ENCODE peak calls at places on chromosomes 6 and 20, in six cellular contexts. W, S, L, U, A and K are unnamed samples.

GRCh38 chr6:6379573-6379972 is 59.1 kb upstream of the F13A1 start:
- DNase-seq in W (no peak), S (no peak), L (no peak), U (no peak), A (no peak), K (no peak)

GRCh38 chr6:157272866-157273755 is 50.2 kb downstream of the TMEM242 start:
- DNase-seq in W (no peak), S (no peak), L (no peak), U (no peak), A (no peak), K (no peak)

GRCh38 chr6:83153958-83154357 is 39.1 kb downstream of the PGM3 start:
- DNase-seq in W (no peak), S (no peak), L (no peak), U (no peak), A (no peak), K (no peak)

GRCh38 chr6:106997392-106998257 is 23.1 kb upstream of the CD24 start:
- DNase-seq in W (peak), S (peak), L (no peak), U (peak), A (no peak), K (peak)

GRCh38 chr20:1964659-1965405 is 29.0 kb downstream of the PDYN start:
- DNase-seq in W (no peak), S (no peak), L (no peak), U (no peak), A (no peak), K (peak)

GRCh38 chr6:2861071-2861821 is 19.6 kb upstream of the SERPINB1 start:
- DNase-seq in W (no peak), S (no peak), L (no peak), U (no peak), A (no peak), K (no peak)

GRCh38 chr20:33679758-33680485 is 5.7 kb upstream of the NECAB3 start:
- DNase-seq in W (no peak), S (no peak), L (no peak), U (no peak), A (no peak), K (no peak)

GRCh38 chr6:36758516-36759176 is 61.0 kb downstream of the RAB44 start:
- DNase-seq in W (no peak), S (no peak), L (no peak), U (no peak), A (no peak), K (no peak)

GRCh38 chr20:8388707-8389106 is 256.6 kb downstream of the PLCB1 start:
- DNase-seq in W (no peak), S (peak), L (no peak), U (peak), A (no peak), K (no peak)

GRCh38 chr6:33994198-33995045 is 151.5 kb downstream of the GRM4 start:
- DNase-seq in W (no peak), S (no peak), L (no peak), U (no peak), A (no peak), K (no peak)

GRCh38 chr6:133062702-133063319 is 178.3 kb upstream of the EYA4 start:
- DNase-seq in W (no peak), S (peak), L (no peak), U (no peak), A (no peak), K (no peak)

GRCh38 chr20:53428997-53429396 is 164.6 kb downstream of the ZNF217 start:
- DNase-seq in W (no peak), S (no peak), L (no peak), U (no peak), A (no peak), K (no peak)

GRCh38 chr6:106146852-106147351 is 60.8 kb downstream of the PRDM1 start:
- DNase-seq in W (no peak), S (peak), L (no peak), U (peak), A (no peak), K (no peak)

GRCh38 chr6:167676666-167677421 is 149.9 kb upstream of the AFDN start:
- DNase-seq in W (no peak), S (peak), L (peak), U (no peak), A (peak), K (no peak)

GRCh38 chr20:48406462-48407235 is 421.1 kb downstream of the PREX1 start:
- DNase-seq in W (no peak), S (peak), L (no peak), U (peak), A (no peak), K (no peak)

GRCh38 chr6:18302561-18303439 is 38.5 kb upstream of the DEK start:
- DNase-seq in W (peak), S (peak), L (no peak), U (no peak), A (no peak), K (no peak)

DNA sequence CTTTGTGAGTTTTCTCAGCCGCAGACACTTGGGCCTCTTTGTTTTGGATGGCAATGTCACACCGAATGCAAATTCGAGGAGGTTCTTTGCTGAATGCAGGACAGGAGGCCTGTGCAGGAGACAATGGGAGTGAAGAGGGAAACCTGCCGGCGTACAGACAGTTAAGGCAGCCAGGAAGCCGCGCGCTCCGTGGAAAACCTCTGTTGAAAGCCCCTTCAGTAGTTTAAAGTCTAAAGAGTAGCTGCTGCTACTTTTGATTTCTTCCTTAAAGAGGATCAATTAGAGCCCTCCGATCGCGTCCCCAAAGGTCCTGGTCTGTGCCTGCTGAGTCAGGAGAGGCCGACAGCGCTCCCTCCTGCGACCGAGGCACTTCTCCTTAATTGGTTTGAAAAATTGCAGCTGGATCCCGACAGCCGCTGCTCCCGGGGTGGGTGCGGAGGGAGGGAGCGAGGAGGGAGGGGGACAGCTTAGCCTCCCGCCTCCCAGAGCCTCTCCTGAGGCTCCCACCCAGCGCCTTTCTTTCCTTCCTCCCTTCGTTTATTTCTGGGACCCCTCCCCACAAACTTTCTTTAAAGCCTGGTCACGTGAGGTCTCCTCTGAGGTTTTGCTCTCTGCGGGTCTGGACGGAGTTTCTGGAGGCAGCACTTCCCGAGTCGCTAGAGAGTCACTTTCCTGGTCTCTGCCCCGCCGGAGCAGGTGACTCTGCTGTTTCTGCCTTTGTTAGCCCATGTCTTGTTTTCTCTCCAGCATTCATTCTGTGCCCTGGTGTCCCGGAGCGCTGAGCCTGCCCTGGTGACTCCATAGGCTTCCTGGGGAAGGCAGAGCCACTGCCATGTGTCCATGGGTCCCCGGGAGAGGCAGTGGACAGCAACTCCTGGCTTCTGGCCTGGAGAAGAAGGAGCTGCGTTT is 22.3 kb upstream of the RPP40 start:
- DNase-seq in W (no peak), S (peak), L (peak), U (peak), A (peak), K (peak)
- TF ChIP-seq CTCF in W (no peak), S (no peak), L (peak), U (no peak), A (no peak), K (no peak)

GRCh38 chr6:158593670-158594069 is 33.8 kb downstream of the TMEM181 start:
- DNase-seq in W (no peak), S (no peak), L (no peak), U (no peak), A (no peak), K (no peak)

GRCh38 chr6:158595223-158595622 is 35.3 kb downstream of the TMEM181 start:
- DNase-seq in W (no peak), S (peak), L (no peak), U (no peak), A (no peak), K (peak)

GRCh38 chr6:158599635-158600034 is 39.7 kb downstream of the TMEM181 start:
- DNase-seq in W (no peak), S (no peak), L (no peak), U (no peak), A (no peak), K (no peak)

GRCh38 chr6:158597565-158597964 is 37.7 kb downstream of the TMEM181 start:
- DNase-seq in W (no peak), S (no peak), L (no peak), U (no peak), A (no peak), K (no peak)

GRCh38 chr6:158596861-158597260 is 37.0 kb downstream of the TMEM181 start:
- DNase-seq in W (no peak), S (no peak), L (no peak), U (no peak), A (no peak), K (no peak)
- TF ChIP-seq CTCF in W (no peak), S (no peak), L (no peak), U (no peak), A (no peak), K (no peak)

DNA sequence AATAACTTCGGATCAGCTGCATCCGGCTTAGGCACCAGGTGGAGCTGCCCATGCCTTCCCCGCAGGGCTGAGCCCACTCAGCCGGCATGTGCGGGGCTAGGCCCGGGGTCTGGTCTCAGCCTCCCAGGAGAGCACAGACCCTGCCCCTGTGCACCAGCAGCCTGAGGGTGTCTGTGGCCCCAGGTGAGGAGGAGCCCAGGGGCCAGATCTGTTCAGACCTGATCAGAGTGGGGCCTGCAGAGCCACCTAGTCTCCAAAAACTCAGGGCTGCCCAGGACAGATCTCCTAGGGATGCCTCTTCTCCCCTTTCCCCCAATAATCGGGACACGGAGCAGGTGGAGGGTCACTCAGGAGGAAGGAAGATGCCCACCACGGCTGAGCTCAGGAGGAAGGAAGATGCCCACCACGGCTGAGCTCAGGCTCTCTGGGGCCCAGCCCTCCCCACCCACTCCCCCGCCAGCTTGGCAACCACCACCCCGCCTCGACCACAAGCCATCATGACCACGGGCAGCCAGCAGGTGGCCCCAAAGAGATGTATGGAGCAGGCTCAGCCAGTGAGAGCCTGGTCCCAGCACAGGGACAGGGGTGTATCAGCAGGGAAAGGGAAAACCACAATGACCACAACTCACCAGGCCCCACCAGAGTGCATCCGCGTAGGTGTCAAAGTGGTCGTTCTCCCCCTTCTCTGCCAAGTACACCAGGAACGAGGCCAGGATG is 30.5 kb downstream of the KCNQ2 start:
- DNase-seq in W (peak), S (peak), L (no peak), U (peak), A (peak), K (peak)
- TF ChIP-seq CTCF in W (peak), S (peak), L (no peak), U (no peak), A (no peak), K (peak)

GRCh38 chr6:32169211-32169610 is 4.8 kb downstream of the EGFL8 start:
- DNase-seq in W (no peak), S (no peak), L (no peak), U (no peak), A (no peak), K (no peak)
- TF ChIP-seq CTCF in W (no peak), S (peak), L (no peak), U (no peak), A (no peak), K (no peak)

DNA sequence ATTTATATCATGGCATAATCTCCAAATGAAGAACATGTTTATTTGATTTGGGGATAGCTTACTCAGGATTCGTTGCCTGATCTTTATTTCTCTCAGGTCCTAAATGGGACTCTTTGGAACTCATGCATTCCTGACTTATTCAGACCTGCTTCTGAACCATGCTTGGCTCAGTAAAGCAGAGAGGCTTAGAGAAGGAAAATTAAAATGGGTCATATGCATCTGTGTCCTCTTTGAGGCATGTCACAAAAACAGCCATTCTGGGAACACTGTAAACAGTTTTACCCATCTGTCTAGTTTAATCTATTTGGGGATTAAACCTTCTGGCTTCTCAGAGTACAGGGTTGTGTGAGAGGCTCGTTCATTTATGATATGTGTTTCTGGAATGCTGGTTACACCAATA is 1017.3 kb downstream of the KIF16B start:
- DNase-seq in W (no peak), S (no peak), L (no peak), U (no peak), A (no peak), K (no peak)
- TF ChIP-seq CTCF in W (no peak), S (no peak), L (no peak), U (no peak), A (no peak), K (no peak)

GRCh38 chr20:4226330-4227084 is 211.1 kb upstream of the RNF24 start:
- DNase-seq in W (no peak), S (no peak), L (no peak), U (no peak), A (no peak), K (no peak)
- TF ChIP-seq CTCF in W (no peak), S (no peak), L (no peak), U (no peak), A (no peak), K (no peak)

DNA sequence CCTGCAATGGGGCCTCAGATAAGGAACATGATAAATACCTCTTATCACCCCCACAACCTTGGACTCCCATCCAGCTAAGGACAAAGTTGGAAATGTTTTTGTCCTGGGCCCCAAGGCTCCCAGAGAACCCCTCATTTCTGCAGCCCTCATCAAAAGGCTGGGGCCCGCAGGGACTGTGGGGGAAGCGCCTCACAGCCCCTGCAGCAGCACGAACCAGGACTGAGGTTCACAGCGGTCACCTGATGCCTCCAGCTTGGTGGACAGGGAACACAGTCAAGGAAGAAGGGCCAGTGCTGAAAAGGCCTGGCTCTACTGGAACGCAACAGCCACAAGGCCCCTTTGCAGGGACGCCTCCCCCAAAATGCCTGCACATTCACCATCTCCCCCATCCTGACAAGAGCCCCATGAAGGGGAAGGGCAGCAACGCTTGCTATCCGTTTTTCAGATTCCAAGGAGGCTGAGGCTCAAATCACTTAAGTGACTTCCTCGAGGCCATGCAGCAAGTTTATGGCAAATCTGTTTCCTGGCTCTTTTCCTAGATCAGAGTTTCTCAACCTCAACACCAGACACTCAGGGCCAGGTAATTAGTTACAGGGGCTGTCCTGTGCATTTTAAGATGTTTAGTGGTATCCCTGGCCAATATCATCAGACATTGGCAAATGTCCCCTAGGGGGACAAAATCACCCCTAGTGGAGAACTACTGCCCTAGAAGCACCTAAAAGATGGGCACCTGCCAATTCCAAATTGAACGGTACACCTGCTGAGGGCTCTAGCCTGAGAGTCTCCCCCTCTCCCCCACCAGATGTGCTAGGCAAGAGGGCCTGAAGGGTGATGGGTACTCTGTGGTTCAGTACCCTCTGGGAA is 10.5 kb downstream of the TFEB start:
- DNase-seq in W (no peak), S (no peak), L (no peak), U (no peak), A (no peak), K (no peak)
- TF ChIP-seq CTCF in W (no peak), S (no peak), L (no peak), U (no peak), A (no peak), K (no peak)

DNA sequence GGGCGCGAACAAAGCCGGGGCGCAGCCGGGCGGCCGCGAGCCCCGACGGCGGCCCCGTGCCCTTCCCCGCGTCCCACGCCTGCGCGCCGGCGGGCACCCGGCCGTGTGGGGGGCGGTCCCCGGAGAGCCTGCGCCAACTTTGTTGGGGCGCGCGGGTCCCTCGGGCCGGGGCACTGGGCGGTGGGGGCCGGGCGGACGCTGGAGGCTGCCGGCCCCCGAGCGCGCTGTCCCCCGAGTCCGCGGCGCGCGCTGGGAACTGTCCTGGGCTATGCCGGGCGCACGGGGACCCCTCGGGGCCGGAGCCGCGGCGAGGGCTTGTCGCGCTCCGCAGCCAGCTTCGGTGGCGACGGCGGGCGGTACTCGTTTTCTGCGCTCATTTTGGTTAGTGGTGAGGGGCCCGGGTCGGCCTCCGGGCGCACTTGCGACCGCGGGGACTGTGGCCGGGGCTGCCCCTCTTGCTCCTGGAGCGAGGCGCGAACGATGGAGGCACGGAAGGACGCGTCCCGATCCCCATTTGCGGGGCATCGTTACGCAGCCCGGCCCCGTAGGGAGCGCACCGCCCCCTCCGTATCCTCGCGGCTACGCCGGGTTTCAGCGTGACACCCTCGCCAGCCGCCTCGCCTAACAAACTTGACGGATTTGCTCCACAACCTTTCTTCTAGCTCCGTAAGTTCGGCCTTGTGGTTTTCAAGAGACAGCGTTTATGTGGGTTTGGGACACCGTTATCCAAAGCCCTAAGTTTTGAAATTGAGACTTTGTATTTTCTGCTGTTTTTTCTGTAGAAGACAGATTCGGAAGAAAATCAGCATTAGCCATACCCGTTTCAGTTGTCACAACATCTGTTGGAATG is 632 bp downstream of the SS18L1 start:
- DNase-seq in W (peak), S (peak), L (peak), U (peak), A (peak), K (peak)
- TF ChIP-seq CTCF in W (no peak), S (no peak), L (no peak), U (no peak), A (no peak), K (no peak)

GRCh38 chr20:23061713-23062561 is 12.5 kb upstream of the THBD start:
- DNase-seq in W (peak), S (peak), L (peak), U (peak), A (peak), K (no peak)
- TF ChIP-seq CTCF in W (peak), S (peak), L (peak), U (peak), A (peak), K (no peak)